ENCODE peak calls at places on chromosome X, in ten cellular contexts. V is small intestine; C is neural progenitor cell; S is CD8-positive, alpha-beta T cell; A is aorta; I is psoas muscle; L is right lobe of liver; N is fibroblast of lung; J is SK-N-SH; M is CD8-positive, alpha-beta memory T cell. K is an unnamed sample. For H3K4me1 and H3K27me3, the result is how much of the 10 kb centered on the place peaks cover.

GRCh38 chrX:153598541-153599191 is at the start of gene CCNQ:
- DNase-seq in V (peak), C (peak), S (no peak), A (no peak), I (no peak), L (no peak), N (peak), J (peak), M (peak), K (no peak)

GRCh38 chrX:153400146-153401132 is 711 bp downstream of the PNMA6E start:
- DNase-seq in V (peak), C (peak), S (peak), A (no peak), I (peak), L (no peak), N (no peak), J (peak), M (peak), K (no peak)

GRCh38 chrX:39752820-39753219 is 344.9 kb downstream of the BCOR start:
- DNase-seq in V (peak), C (no peak), S (no peak), A (no peak), I (no peak), L (peak), N (peak), J (no peak), M (no peak), K (no peak)

GRCh38 chrX:6614516-6614915 is 79.6 kb upstream of the VCX3A start:
- DNase-seq in V (no peak), C (peak), S (no peak), A (no peak), I (no peak), L (no peak), N (no peak), J (no peak), M (no peak), K (no peak)

GRCh38 chrX:40581333-40581910 is 652 bp downstream of the ATP6AP2 start:
- DNase-seq in V (peak), C (no peak), S (peak), A (no peak), I (no peak), L (no peak), N (peak), J (no peak), M (no peak), K (no peak)

GRCh38 chrX:153719701-153720100 is 4.5 kb downstream of the BCAP31 start:
- DNase-seq in V (no peak), C (no peak), S (no peak), A (no peak), I (no peak), L (no peak), N (no peak), J (no peak), M (no peak), K (no peak)

GRCh38 chrX:71128915-71129765 is 10.7 kb downstream of the MED12 start:
- DNase-seq in V (peak), C (peak), S (peak), A (peak), I (peak), L (peak), N (peak), J (peak), M (peak), K (no peak)

GRCh38 chrX:17692709-17693346 is 44.5 kb upstream of the SCML1 start:
- DNase-seq in V (no peak), C (peak), S (no peak), A (no peak), I (no peak), L (no peak), N (peak), J (no peak), M (no peak), K (no peak)

GRCh38 chrX:47502591-47503222 is 19.7 kb upstream of the ZNF41 start:
- DNase-seq in V (no peak), C (no peak), S (no peak), A (no peak), I (no peak), L (no peak), N (peak), J (no peak), M (no peak), K (no peak)

GRCh38 chrX:16061296-16061695 is 62.1 kb upstream of the GRPR start:
- DNase-seq in V (no peak), C (no peak), S (no peak), A (no peak), I (no peak), L (no peak), N (no peak), J (no peak), M (no peak), K (no peak)

DNA sequence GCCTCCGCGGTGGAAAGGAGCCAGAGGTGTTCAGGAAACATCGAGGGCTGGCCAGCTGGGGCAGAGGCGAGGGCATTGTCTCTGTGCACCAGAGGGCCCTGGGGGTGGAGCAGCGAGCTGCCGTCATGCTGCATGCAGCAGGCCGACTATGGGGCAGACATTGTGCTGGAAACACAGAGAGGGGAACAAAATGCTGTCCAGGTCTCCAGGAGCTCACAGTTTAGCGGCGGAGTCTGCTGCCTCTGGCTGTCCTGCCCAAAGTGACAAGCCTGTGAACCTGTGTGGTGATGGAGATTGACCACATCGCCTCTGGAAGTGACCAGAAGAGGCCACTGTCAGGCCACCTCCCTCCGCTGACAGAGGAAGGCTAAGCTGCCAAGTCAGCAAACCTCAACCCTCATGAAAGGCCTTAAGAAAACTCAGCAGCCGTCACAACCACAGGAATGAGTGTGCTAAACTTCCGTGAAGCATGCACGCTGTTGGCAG is 20.1 kb upstream of the SASH3 start:
- DNase-seq in V (peak), C (peak), S (peak), A (peak), I (peak), L (peak), N (peak), J (no peak), M (no peak), K (no peak)
- H3K4me1 ChIP-seq in V (under half), C (under half), S (half or more), A (under half), I (under half), L (under half), N (under half), J (under half), M (half or more), K (under half)

DNA sequence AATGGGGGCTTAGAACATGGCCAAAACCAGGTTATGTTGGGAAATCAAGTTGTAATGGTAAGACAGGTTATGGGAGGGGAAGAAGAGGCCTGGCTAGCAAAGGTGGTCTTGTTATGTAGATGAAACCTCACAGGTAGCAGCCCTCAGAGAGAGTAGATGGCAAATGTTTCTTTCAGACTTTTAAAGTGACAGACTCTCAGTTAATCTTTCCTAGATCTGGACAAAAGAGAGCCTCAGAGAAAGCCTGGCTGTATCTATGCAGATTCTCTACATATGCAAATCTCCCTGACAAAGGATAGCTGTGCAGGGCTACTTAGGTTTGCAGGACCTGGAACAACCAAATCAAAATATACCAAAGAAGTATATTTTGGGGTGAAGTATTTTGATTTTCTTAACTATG is 284.1 kb upstream of the AMOT start:
- DNase-seq in V (no peak), C (peak), S (no peak), A (no peak), I (no peak), L (no peak), N (no peak), J (no peak), M (no peak), K (no peak)
- H3K27me3 ChIP-seq in V (under half), C (under half), S (under half), A (under half), I (under half), L (under half), N (under half), J (under half), M (under half), K (under half)

DNA sequence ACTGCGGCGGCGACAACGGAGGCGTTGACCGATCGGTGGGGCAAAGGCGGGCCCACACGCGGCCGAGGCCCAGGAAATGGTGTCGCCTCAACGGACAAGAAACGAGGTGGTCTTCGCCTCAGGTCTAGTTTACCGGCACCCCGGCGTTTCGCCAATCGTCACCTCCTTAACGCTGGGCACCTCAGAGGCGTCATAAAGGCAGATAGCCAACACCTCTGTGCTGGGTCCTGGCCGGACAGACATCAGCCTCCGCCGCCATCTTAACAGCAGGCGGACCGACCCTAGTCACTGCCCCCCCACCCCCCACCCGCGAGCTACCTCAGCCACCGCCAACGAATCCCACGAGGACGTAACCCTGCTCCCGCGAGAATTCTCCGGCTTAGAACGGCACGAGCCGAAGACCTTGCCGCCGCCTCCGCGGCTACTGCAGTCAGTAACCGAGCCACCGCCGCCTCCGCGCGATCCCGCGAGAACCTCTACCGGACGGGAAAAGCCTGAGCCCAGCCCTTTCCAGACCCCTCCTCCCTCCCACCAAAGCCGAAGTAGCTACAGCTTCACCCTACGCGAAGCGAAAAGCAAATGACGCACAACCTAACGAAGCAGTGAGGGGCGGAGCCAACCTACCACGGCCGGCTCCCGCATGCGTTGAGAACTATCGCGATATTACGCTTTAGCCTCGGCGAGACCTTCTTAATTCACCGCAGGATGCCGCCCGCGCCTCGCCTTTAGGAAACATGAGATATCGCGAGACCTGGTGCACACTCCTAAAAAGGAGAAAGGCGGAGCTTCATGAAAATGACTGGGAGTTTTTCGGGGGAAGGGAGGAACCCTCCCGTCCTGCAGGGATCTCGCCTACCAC is 2.7 kb downstream of the HUWE1 start:
- DNase-seq in V (peak), C (peak), S (peak), A (peak), I (peak), L (peak), N (peak), J (peak), M (peak), K (peak)
- H3K4me1 ChIP-seq in V (under half), C (under half), S (under half), A (under half), I (under half), L (under half), N (under half), J (under half), M (under half), K (under half)

GRCh38 chrX:635428-636192 is 5.0 kb downstream of the SHOX start:
- DNase-seq in V (no peak), C (peak), S (no peak), A (no peak), I (no peak), L (peak), N (no peak), J (no peak), M (no peak), K (no peak)
- H3K27me3 ChIP-seq in V (under half), C (half or more), S (under half), A (under half), I (half or more), L (under half), N (under half), J (half or more), M (under half), K (under half)

K was measured in esophagus squamous epithelium.